ENCODE peak calls at places on chromosomes 3 and 15, in ten cellular contexts. E is hypothalamus, Q is neural progenitor cell, U is germinal center, K is GM10248, L is A172, X is nephron progenitor cell, Y is RKO, W is T-helper 17 cell, Z is foreskin fibroblast. R is an unnamed sample.

GRCh38 chr15:67267951-67268941 is 13.7 kb downstream of the IQCH start:
- DNase-seq in Z (no peak), X (no peak), K (no peak), Y (no peak), L (no peak), E (no peak), Q (no peak), U (no peak), W (no peak), R (no peak)

GRCh38 chr3:197456271-197457091 is 99.3 kb downstream of the BDH1 start:
- DNase-seq in Z (peak), W (peak), X (peak), L (peak), Q (peak), E (no peak), Y (peak), U (peak), K (peak), R (peak)

GRCh38 chr15:92118162-92118935 is 264.8 kb downstream of the SLCO3A1 start:
- DNase-seq in Z (no peak), X (no peak), L (no peak), Q (no peak), Y (no peak), U (peak), E (no peak), K (no peak), W (no peak), R (no peak)

GRCh38 chr3:45462522-45463262 is 74.3 kb downstream of the LARS2 start:
- DNase-seq in Z (no peak), X (no peak), U (peak), Y (no peak), Q (no peak), K (peak), L (peak), E (no peak), W (no peak), R (no peak)

GRCh38 chr3:180888992-180889560 is 23.4 kb upstream of the FXR1 start:
- DNase-seq in X (no peak), W (no peak), K (no peak), Z (no peak), U (no peak), E (no peak), L (no peak), Q (no peak), Y (no peak), R (no peak)

GRCh38 chr15:77107531-77108355 is 36.8 kb upstream of the TSPAN3 start:
- DNase-seq in L (peak), X (peak), Q (peak), U (peak), Z (peak), K (peak), W (no peak), E (peak), Y (peak), R (peak)

GRCh38 chr3:142618917-142619401 is 22.8 kb downstream of the PLS1 start:
- DNase-seq in U (no peak), Z (no peak), K (no peak), X (no peak), L (peak), E (no peak), Q (no peak), W (no peak), Y (no peak), R (no peak)

GRCh38 chr3:128488995-128489859 is 3.8 kb downstream of the GATA2 start:
- DNase-seq in W (no peak), Z (no peak), Q (peak), E (no peak), K (no peak), Y (no peak), X (peak), L (no peak), U (no peak), R (peak)

GRCh38 chr15:59313703-59314332 is 58.9 kb downstream of the MYO1E start:
- DNase-seq in X (no peak), Q (no peak), K (peak), Y (no peak), L (peak), U (no peak), W (no peak), E (peak), Z (no peak), R (peak)

GRCh38 chr3:158911586-158911985 is 109.7 kb downstream of the MFSD1 start:
- DNase-seq in Q (no peak), K (no peak), X (no peak), L (no peak), U (no peak), Z (no peak), W (no peak), Y (no peak), E (no peak), R (no peak)

GRCh38 chr15:66580643-66581042 is 14.8 kb upstream of the LCTL start:
- DNase-seq in Q (no peak), L (peak), U (no peak), X (no peak), K (no peak), E (peak), Y (no peak), W (no peak), Z (peak), R (no peak)

GRCh38 chr3:160006282-160007163 is 17.9 kb downstream of the IL12A start:
- DNase-seq in Y (peak), W (no peak), K (peak), Q (peak), U (peak), L (peak), E (peak), X (peak), Z (peak), R (peak)

GRCh38 chr3:161913786-161914389 is 417.3 kb downstream of the OTOL1 start:
- DNase-seq in Y (peak), E (no peak), U (no peak), K (no peak), Q (no peak), Z (peak), X (no peak), W (no peak), L (peak), R (no peak)

GRCh38 chr3:37546876-37547275 is 314.8 kb upstream of the CTDSPL start:
- DNase-seq in U (no peak), W (no peak), X (no peak), E (peak), K (peak), Y (peak), L (peak), Z (peak), Q (peak), R (no peak)